ENCODE peak calls at places on chromosomes 3 and 15, in four cellular contexts. I, U, K and H are unnamed samples.

GRCh38 chr3:195169011-195169410 is 101.9 kb downstream of the XXYLT1 start:
- DNase-seq in I (no peak), K (no peak), U (no peak), H (no peak)

GRCh38 chr3:197516517-197516889 is 39.3 kb downstream of the BDH1 start:
- DNase-seq in U (peak; percentile 97), I (no peak), K (no peak), H (peak; percentile 97)

GRCh38 chr3:57752307-57752706 is 3.8 kb upstream of the SLMAP start:
- DNase-seq in K (no peak), I (no peak), U (peak; percentile 76), H (peak; percentile 66)

GRCh38 chr15:63638828-63639227 is 41.6 kb downstream of the FBXL22 start:
- DNase-seq in U (no peak), K (no peak), I (no peak), H (no peak)

GRCh38 chr15:60695713-60696522 is 217.0 kb upstream of the ICE2 start:
- DNase-seq in K (no peak), I (no peak), U (peak; percentile 40), H (no peak)

GRCh38 chr3:109702252-109702651 is 364.9 kb upstream of the DPPA4 start:
- DNase-seq in U (peak; percentile 79), K (no peak), I (no peak), H (peak; percentile 44)

GRCh38 chr3:129068291-129068886 is 7.8 kb downstream of the GP9 start:
- DNase-seq in K (no peak), U (no peak), I (peak; percentile 69), H (no peak)

GRCh38 chr3:38655708-38656300 is 6.3 kb upstream of the SCN5A start:
- DNase-seq in U (peak; percentile 52), K (peak; percentile 47), I (no peak), H (peak; percentile 53)

GRCh38 chr3:166864473-166865467 is 515.3 kb downstream of the ZBBX start:
- DNase-seq in K (no peak), I (no peak), U (no peak), H (no peak)

GRCh38 chr3:154122912-154123559 is 1.8 kb downstream of the ARHGEF26 start:
- DNase-seq in U (peak; percentile 19), K (no peak), I (no peak), H (no peak)

GRCh38 chr15:63264685-63265302 is 12.6 kb upstream of the APH1B start:
- DNase-seq in I (no peak), U (peak; percentile 53), K (no peak), H (no peak)

GRCh38 chr3:195263193-195263924 is 7.6 kb downstream of the XXYLT1 start:
- DNase-seq in I (no peak), K (no peak), U (peak; percentile 46), H (no peak)

GRCh38 chr3:354433-354832 is 157.9 kb downstream of the CHL1 start:
- DNase-seq in K (peak; percentile 47), U (peak; percentile 56), I (no peak), H (peak; percentile 43)

GRCh38 chr3:115038831-115039230 is 108.3 kb downstream of the ZBTB20 start:
- DNase-seq in I (no peak), K (no peak), U (no peak), H (no peak)

GRCh38 chr3:69472093-69472492 is 86.2 kb upstream of the FRMD4B start:
- DNase-seq in I (no peak), U (no peak), K (no peak), H (no peak)

GRCh38 chr3:34155108-34155507 is 356.7 kb downstream of the PDCD6IP start:
- DNase-seq in I (no peak), K (no peak), U (no peak), H (no peak)

GRCh38 chr3:27454914-27455313 is 29.3 kb downstream of the SLC4A7 start:
- DNase-seq in I (no peak), K (no peak), U (peak; percentile 50), H (peak; percentile 1)

GRCh38 chr15:43852607-43853006 is 25.8 kb downstream of the WDR76 start:
- DNase-seq in K (no peak), U (no peak), I (no peak), H (no peak)

GRCh38 chr3:4985330-4986174 is 6.3 kb downstream of the BHLHE40 start:
- DNase-seq in K (no peak), I (no peak), U (peak; percentile 81), H (peak; percentile 89)

GRCh38 chr3:10386121-10386520 is 65.2 kb upstream of the SEC13 start:
- DNase-seq in I (no peak), U (no peak), K (no peak), H (no peak)

GRCh38 chr3:126612464-126613205 is 42.3 kb downstream of the TXNRD3 start:
- DNase-seq in U (no peak), K (no peak), I (no peak), H (no peak)

GRCh38 chr15:76337047-76337738 is 620 bp downstream of the ISL2 start:
- DNase-seq in I (no peak), U (peak; percentile 36), K (peak; percentile 35), H (no peak)

GRCh38 chr15:84840255-84840654 is 23.1 kb downstream of the ALPK3 start:
- DNase-seq in K (no peak), I (peak; percentile 45), U (no peak), H (no peak)

GRCh38 chr15:41790756-41791546 is 16.7 kb downstream of the MAPKBP1 start:
- DNase-seq in I (no peak), K (no peak), U (peak; percentile 82), H (peak; percentile 58)

GRCh38 chr3:192494176-192494575 is 233.2 kb downstream of the FGF12 start:
- DNase-seq in K (no peak), U (peak; percentile 66), I (no peak), H (peak; percentile 39)

GRCh38 chr15:68431792-68432401 is at the start of gene ITGA11:
- DNase-seq in K (peak; percentile 84), I (peak; percentile 87), U (peak; percentile 56), H (peak; percentile 70)

GRCh38 chr3:64074091-64074490 is 50.8 kb upstream of the PSMD6 start:
- DNase-seq in I (no peak), U (peak; percentile 86), K (no peak), H (peak; percentile 58)

GRCh38 chr3:114645392-114645791 is 351.6 kb downstream of the TIGIT start:
- DNase-seq in U (peak; percentile 38), K (no peak), I (no peak), H (no peak)

GRCh38 chr15:95051881-95052280 is 820.5 kb downstream of the MCTP2 start:
- DNase-seq in I (no peak), K (no peak), U (no peak), H (no peak)

GRCh38 chr3:133274477-133274876 is 125.4 kb upstream of the BFSP2 start:
- DNase-seq in U (no peak), I (no peak), K (no peak), H (no peak)
- TF ChIP-seq CTCF in U (no peak), I (no peak), K (no peak), H (no peak)

GRCh38 chr15:100824211-100824610 is 55.4 kb upstream of the ALDH1A3 start:
- DNase-seq in I (no peak), U (no peak), K (no peak), H (no peak)

GRCh38 chr15:100818927-100819326 is 60.7 kb upstream of the ALDH1A3 start:
- DNase-seq in U (peak; percentile 66), K (no peak), I (no peak), H (peak; percentile 59)

GRCh38 chr15:100821327-100821726 is 58.3 kb upstream of the ALDH1A3 start:
- DNase-seq in K (no peak), U (no peak), I (no peak), H (no peak)
- TF ChIP-seq CTCF in K (no peak), U (no peak), I (no peak), H (no peak)

DNA sequence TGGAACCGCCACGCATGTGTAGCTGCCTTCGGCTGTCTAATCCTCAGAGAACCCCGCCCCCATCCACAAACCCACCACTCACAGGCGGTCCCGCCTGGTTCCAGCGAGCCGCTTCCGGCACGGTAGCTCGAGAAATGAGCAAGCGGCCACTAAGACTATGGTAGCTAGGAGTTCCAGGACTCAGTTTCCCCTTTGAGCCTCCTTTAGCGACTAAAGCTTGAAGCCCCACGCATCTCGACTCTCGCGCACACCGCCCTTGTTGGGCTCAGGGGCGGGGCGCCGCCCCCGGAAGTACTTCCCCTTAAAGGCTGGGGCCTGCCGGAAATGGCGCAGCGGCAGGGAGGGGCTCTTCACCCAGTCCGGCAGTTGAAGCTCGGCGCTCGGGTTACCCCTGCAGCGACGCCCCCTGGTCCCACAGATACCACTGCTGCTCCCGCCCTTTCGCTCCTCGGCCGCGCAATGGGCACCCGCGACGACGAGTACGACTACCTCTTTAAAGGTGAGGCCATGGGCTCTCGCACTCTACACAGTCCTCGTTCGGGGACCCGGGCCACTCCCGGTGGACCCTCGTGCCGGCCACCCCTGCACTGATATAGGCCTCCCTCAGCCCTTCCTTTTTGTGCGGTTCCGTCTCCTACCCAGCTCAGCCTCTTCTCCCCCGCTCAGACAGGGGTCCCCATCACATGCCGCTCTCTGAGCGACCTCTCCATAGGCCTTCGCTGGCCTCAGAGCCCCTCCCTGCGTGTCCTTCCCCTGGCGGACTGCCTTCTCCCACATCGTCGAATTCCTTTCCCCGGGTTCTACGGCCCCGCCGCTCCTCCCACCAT is at the start of gene RAB11A:
- DNase-seq in U (peak; percentile 97), I (peak; percentile 98), K (peak; percentile 94), H (peak; percentile 96)
- TF ChIP-seq CTCF in U (peak; percentile 19), I (peak; percentile 60), K (no peak), H (peak; percentile 13)

GRCh38 chr3:71005797-71006321 is 577.7 kb downstream of the FOXP1 start:
- DNase-seq in U (peak; percentile 63), K (no peak), I (no peak), H (no peak)

GRCh38 chr3:71010731-71011455 is 572.6 kb downstream of the FOXP1 start:
- DNase-seq in U (no peak), I (no peak), K (no peak), H (no peak)

GRCh38 chr3:71008350-71008923 is 575.1 kb downstream of the FOXP1 start:
- DNase-seq in I (no peak), U (no peak), K (no peak), H (no peak)

GRCh38 chr3:71011565-71012287 is 571.8 kb downstream of the FOXP1 start:
- DNase-seq in K (no peak), U (no peak), I (no peak), H (peak; percentile 22)

DNA sequence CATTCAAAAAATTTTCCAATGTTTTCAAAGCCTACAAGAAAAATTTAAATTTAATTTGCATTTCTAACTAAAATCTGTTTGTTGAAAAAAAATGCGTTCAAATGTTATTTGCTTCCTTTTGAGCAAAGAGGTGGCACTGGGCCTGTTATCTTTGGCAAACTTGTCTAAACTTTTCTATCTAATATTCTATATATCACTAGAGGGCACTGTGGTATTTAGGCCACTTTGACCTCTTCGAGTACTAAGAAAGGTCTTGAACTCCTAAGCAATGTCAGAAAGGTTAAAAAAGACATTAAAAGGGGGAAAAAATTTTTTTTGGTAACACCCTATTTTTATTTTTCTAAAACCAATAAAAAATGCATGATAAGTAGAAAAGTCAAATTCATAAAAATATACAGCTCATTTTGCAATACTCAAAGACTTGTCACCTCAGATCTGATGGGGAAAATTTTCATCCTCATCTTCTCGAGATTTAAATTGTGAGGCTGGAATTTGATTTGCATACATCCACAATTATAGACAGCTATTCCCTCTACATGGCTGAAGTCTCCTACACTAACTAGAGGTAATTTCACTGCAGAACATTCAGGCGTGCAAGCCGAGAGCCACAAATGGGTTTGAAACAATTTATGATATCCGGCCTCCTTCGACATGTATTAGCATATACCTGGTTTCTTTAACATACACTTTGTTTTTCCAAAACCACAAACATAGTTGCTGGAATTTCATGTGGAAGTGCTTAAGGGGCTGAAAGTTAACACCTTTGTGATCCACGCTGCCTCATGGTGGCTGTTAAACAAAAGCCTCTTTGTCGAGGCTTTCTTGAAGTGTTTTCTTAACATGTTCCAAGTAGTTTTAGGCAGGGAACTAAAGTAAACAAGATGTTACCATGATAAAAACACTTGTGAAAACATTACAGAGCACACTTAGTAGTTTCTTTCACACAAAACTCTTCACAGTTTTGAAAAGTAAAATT is 576.4 kb downstream of the FOXP1 start:
- DNase-seq in K (no peak), U (peak; percentile 58), I (no peak), H (peak; percentile 48)
- TF ChIP-seq CTCF in K (peak; percentile 53), U (no peak), I (peak; percentile 69), H (peak; percentile 61)